ENCODE peak calls at places on chromosomes 12 and 14, in ten cellular contexts. One of them, this sample, is unnamed.

GRCh38 chr12:12883369-12884001 is 7.9 kb upstream of the GPRC5A start:
- DNase-seq in fibroblast of lung: peak; percentile 87
- DNase-seq in HCT116: no peak
- DNase-seq in endothelial cell of umbilical vein: peak; percentile 87
- DNase-seq in H1: no peak
- DNase-seq in neural progenitor cell: no peak
- DNase-seq in HepG2: peak; percentile 77
- DNase-seq in GM23338: no peak
- DNase-seq in hepatocyte: peak; percentile 64
- DNase-seq in mammary epithelial cell: peak; percentile 90
- DNase-seq in this sample: no peak

GRCh38 chr12:32457251-32458025 is 58.1 kb downstream of the FGD4 start:
- DNase-seq in fibroblast of lung: peak; percentile 70
- DNase-seq in HepG2: no peak
- DNase-seq in endothelial cell of umbilical vein: peak; percentile 71
- DNase-seq in HCT116: no peak
- DNase-seq in mammary epithelial cell: no peak
- DNase-seq in H1: no peak
- DNase-seq in hepatocyte: no peak
- DNase-seq in GM23338: no peak
- DNase-seq in neural progenitor cell: no peak
- DNase-seq in this sample: peak; percentile 33

GRCh38 chr14:99387880-99388279 is 92.8 kb downstream of the SETD3 start:
- DNase-seq in HepG2: no peak
- DNase-seq in HCT116: no peak
- DNase-seq in GM23338: no peak
- DNase-seq in endothelial cell of umbilical vein: no peak
- DNase-seq in fibroblast of lung: no peak
- DNase-seq in mammary epithelial cell: no peak
- DNase-seq in neural progenitor cell: no peak
- DNase-seq in H1: no peak
- DNase-seq in hepatocyte: no peak
- DNase-seq in this sample: no peak

GRCh38 chr12:11798856-11799530 is 149.5 kb downstream of the ETV6 start:
- DNase-seq in endothelial cell of umbilical vein: peak; percentile 98
- DNase-seq in hepatocyte: no peak
- DNase-seq in HCT116: no peak
- DNase-seq in neural progenitor cell: no peak
- DNase-seq in GM23338: no peak
- DNase-seq in HepG2: peak; percentile 29
- DNase-seq in H1: no peak
- DNase-seq in mammary epithelial cell: peak; percentile 92
- DNase-seq in fibroblast of lung: peak; percentile 96
- DNase-seq in this sample: peak; percentile 39

GRCh38 chr14:26255213-26255612 is 342.6 kb downstream of the NOVA1 start:
- DNase-seq in hepatocyte: peak; percentile 27
- DNase-seq in endothelial cell of umbilical vein: peak; percentile 8
- DNase-seq in HCT116: no peak
- DNase-seq in GM23338: peak; percentile 52
- DNase-seq in neural progenitor cell: peak; percentile 14
- DNase-seq in mammary epithelial cell: no peak
- DNase-seq in fibroblast of lung: peak; percentile 18
- DNase-seq in H1: no peak
- DNase-seq in HepG2: no peak
- DNase-seq in this sample: no peak

GRCh38 chr14:101506921-101507300 is 54.4 kb upstream of the DIO3 start:
- DNase-seq in mammary epithelial cell: no peak
- DNase-seq in HCT116: no peak
- DNase-seq in neural progenitor cell: no peak
- DNase-seq in GM23338: no peak
- DNase-seq in fibroblast of lung: no peak
- DNase-seq in endothelial cell of umbilical vein: no peak
- DNase-seq in HepG2: no peak
- DNase-seq in H1: no peak
- DNase-seq in hepatocyte: no peak
- DNase-seq in this sample: no peak

GRCh38 chr12:31491819-31492598 is 98.9 kb downstream of the DENND5B start:
- DNase-seq in H1: no peak
- DNase-seq in mammary epithelial cell: peak; percentile 84
- DNase-seq in neural progenitor cell: no peak
- DNase-seq in HCT116: peak; percentile 93
- DNase-seq in hepatocyte: peak; percentile 39
- DNase-seq in HepG2: peak; percentile 31
- DNase-seq in GM23338: peak; percentile 31
- DNase-seq in endothelial cell of umbilical vein: peak; percentile 94
- DNase-seq in fibroblast of lung: peak; percentile 94
- DNase-seq in this sample: no peak

GRCh38 chr14:78254911-78255431 is 84.8 kb downstream of the NRXN3 start:
- DNase-seq in mammary epithelial cell: peak; percentile 43
- DNase-seq in neural progenitor cell: no peak
- DNase-seq in hepatocyte: no peak
- DNase-seq in HCT116: no peak
- DNase-seq in H1: no peak
- DNase-seq in GM23338: no peak
- DNase-seq in fibroblast of lung: peak; percentile 98
- DNase-seq in HepG2: no peak
- DNase-seq in endothelial cell of umbilical vein: no peak
- DNase-seq in this sample: no peak

GRCh38 chr12:49190317-49190716 is 1.4 kb upstream of the TUBA1A start:
- DNase-seq in neural progenitor cell: peak; percentile 68
- DNase-seq in HepG2: no peak
- DNase-seq in H1: no peak
- DNase-seq in mammary epithelial cell: no peak
- DNase-seq in endothelial cell of umbilical vein: no peak
- DNase-seq in GM23338: peak; percentile 38
- DNase-seq in hepatocyte: no peak
- DNase-seq in fibroblast of lung: peak; percentile 30
- DNase-seq in HCT116: no peak
- DNase-seq in this sample: no peak

DNA sequence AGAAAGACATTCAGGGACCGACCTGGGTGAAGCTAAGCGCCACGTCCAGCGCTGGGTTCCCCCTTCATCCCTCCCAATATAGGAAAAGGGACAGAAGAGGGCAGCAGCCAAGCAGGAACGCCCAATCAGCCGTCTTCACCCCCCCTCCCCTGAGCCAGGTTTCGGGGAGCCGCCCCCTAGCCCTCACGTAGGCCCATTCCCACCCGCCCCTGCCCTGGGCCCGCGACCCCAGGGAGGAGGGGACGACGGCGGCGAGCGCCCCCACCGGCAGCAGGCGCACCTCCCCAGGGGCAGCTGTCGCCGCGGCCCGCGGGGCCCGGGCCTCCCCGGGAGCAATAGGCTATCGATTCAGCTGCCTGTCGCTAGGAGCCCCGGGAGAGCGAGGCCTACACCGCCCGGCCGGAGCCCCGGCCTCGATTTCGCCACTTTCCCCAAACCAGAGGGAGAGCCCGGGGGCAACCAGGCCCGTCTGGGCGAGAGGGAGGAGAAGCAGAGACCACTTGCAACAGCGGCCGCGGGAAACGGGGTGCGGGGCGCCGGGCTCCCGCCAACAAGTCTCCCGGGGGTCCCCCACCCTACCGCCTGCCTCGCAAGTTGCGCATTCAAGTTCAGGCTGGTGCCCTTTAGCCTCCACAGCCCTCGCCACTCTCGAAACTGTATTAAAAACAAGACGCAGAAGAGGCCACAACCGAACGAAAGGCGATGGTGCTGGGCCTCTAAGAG is 1.3 kb downstream of the DCAF5 start:
- DNase-seq in HepG2: peak; percentile 55
- DNase-seq in H1: peak; percentile 78
- DNase-seq in fibroblast of lung: peak; percentile 71
- DNase-seq in mammary epithelial cell: peak; percentile 71
- DNase-seq in hepatocyte: peak; percentile 89
- DNase-seq in endothelial cell of umbilical vein: peak; percentile 67
- DNase-seq in HCT116: peak; percentile 48
- DNase-seq in neural progenitor cell: peak; percentile 96
- DNase-seq in GM23338: peak; percentile 89
- DNase-seq in this sample: peak; percentile 85
- TF ChIP-seq CTCF in HepG2: peak; percentile 83
- TF ChIP-seq CTCF in H1: no peak
- TF ChIP-seq CTCF in fibroblast of lung: peak; percentile 23
- TF ChIP-seq CTCF in mammary epithelial cell: peak; percentile 45
- TF ChIP-seq CTCF in hepatocyte: peak; percentile 53
- TF ChIP-seq CTCF in endothelial cell of umbilical vein: peak; percentile 42
- TF ChIP-seq CTCF in HCT116: peak; percentile 32
- TF ChIP-seq CTCF in neural progenitor cell: peak; percentile 75
- TF ChIP-seq CTCF in GM23338: peak; percentile 68
- TF ChIP-seq CTCF in this sample: peak; percentile 70

GRCh38 chr12:75488553-75488952 is 8.0 kb downstream of the GLIPR1 start:
- DNase-seq in neural progenitor cell: peak; percentile 38
- DNase-seq in HepG2: peak; percentile 12
- DNase-seq in hepatocyte: peak; percentile 34
- DNase-seq in HCT116: no peak
- DNase-seq in fibroblast of lung: peak; percentile 45
- DNase-seq in endothelial cell of umbilical vein: no peak
- DNase-seq in mammary epithelial cell: peak; percentile 20
- DNase-seq in H1: no peak
- DNase-seq in GM23338: peak; percentile 65
- DNase-seq in this sample: peak; percentile 36

GRCh38 chr12:75487310-75487709 is 6.8 kb downstream of the GLIPR1 start:
- DNase-seq in mammary epithelial cell: no peak
- DNase-seq in H1: no peak
- DNase-seq in neural progenitor cell: peak; percentile 25
- DNase-seq in HepG2: no peak
- DNase-seq in GM23338: peak; percentile 10
- DNase-seq in hepatocyte: no peak
- DNase-seq in HCT116: no peak
- DNase-seq in fibroblast of lung: no peak
- DNase-seq in endothelial cell of umbilical vein: no peak
- DNase-seq in this sample: no peak

GRCh38 chr12:75489187-75489586 is 8.6 kb downstream of the GLIPR1 start:
- DNase-seq in H1: no peak
- DNase-seq in mammary epithelial cell: no peak
- DNase-seq in hepatocyte: no peak
- DNase-seq in HCT116: no peak
- DNase-seq in HepG2: no peak
- DNase-seq in endothelial cell of umbilical vein: no peak
- DNase-seq in neural progenitor cell: no peak
- DNase-seq in fibroblast of lung: no peak
- DNase-seq in GM23338: no peak
- DNase-seq in this sample: no peak

GRCh38 chr12:75491169-75491568 is 10.6 kb downstream of the GLIPR1 start:
- DNase-seq in fibroblast of lung: no peak
- DNase-seq in mammary epithelial cell: no peak
- DNase-seq in endothelial cell of umbilical vein: no peak
- DNase-seq in GM23338: no peak
- DNase-seq in HCT116: no peak
- DNase-seq in H1: no peak
- DNase-seq in HepG2: peak; percentile 25
- DNase-seq in hepatocyte: no peak
- DNase-seq in neural progenitor cell: no peak
- DNase-seq in this sample: no peak

DNA sequence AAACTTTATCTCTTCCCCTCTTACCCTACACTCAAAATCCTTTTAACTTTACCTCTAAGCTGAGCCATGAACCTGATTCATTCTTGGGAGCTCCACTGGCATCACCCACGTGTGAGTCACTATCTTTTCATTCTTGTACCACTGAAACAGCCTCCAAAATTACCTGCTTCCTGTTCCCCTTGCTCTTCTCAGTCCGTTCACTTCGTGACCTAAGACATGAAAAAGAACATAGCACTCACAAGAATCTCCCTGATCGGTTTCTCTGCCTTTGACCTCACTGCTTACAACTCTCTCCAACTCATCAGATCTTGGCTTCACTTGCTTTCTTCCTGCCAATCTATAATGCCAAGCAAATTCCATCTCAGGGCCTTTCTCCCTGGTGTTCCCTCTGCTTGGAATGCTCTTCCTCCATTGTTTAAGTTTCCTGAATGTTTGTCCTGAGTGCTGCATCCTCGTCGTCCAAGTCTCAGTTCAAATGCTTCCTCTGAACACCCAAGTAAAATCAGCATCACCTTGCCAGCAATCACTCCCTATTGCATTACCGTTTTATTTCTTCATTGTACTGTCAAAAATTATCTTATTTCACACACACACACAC is 9.2 kb downstream of the GLIPR1 start:
- DNase-seq in GM23338: peak; percentile 12
- DNase-seq in endothelial cell of umbilical vein: peak; percentile 52
- DNase-seq in HepG2: no peak
- DNase-seq in H1: no peak
- DNase-seq in neural progenitor cell: no peak
- DNase-seq in hepatocyte: no peak
- DNase-seq in fibroblast of lung: peak; percentile 75
- DNase-seq in mammary epithelial cell: peak; percentile 76
- DNase-seq in HCT116: peak; percentile 62
- DNase-seq in this sample: no peak
- H3K79me2 ChIP-seq in GM23338: no peaks in the 10 kb centered on the region
- H3K79me2 ChIP-seq in endothelial cell of umbilical vein: peaks cover 13% of the 10 kb centered on the region
- H3K79me2 ChIP-seq in HepG2: no peaks in the 10 kb centered on the region
- H3K79me2 ChIP-seq in H1: no peaks in the 10 kb centered on the region
- H3K79me2 ChIP-seq in neural progenitor cell: no peaks in the 10 kb centered on the region
- H3K79me2 ChIP-seq in hepatocyte: no peaks in the 10 kb centered on the region
- H3K79me2 ChIP-seq in fibroblast of lung: peaks cover 22% of the 10 kb centered on the region
- H3K79me2 ChIP-seq in mammary epithelial cell: peaks cover 58% of the 10 kb centered on the region
- H3K79me2 ChIP-seq in HCT116: peaks cover 2% of the 10 kb centered on the region
- H3K79me2 ChIP-seq in this sample: no peaks in the 10 kb centered on the region

DNA sequence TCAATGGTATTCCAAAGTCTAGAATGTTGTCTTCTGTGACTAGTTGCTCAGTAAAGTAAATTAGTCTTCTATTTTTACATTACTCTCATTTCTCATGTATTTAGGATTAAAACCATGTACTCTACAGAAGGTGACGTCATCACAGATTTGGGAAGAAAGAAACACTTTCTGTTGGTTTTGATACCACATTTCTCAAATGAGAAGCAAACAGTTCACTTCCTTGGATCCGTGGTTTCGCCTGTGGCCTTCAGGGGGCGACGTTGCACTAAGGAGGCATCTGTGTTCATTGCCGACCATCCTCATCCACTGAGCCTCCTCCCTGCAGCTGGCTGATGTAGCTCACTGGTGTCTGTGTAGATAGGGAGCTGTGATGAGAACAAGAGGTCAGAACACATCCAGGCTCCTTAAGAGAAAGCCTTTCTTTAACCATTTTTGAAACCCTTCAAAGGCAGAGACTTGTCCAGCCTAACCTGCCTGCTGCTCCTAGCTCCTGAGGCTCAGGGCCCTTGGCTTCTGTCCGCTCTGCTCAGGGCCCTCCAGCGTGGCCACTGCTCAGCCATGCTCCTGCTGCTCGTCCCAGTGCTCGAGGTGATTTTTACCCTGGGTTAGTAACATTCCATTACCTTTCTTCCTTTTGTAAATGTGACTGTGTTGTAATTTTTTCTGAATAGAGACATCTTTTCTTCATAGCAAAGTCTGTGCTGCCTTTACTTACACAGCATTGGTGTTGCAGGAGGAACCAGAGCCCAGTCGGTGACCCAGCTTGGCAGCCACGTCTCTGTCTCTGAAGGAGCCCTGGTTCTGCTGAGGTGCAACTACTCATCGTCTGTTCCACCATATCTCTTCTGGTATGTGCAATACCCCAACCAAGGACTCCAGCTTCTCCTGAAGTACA is 220.6 kb upstream of the OR4E1 start:
- DNase-seq in HepG2: no peak
- DNase-seq in H1: no peak
- DNase-seq in fibroblast of lung: no peak
- DNase-seq in hepatocyte: peak; percentile 12
- DNase-seq in GM23338: peak; percentile 76
- DNase-seq in neural progenitor cell: peak; percentile 52
- DNase-seq in HCT116: no peak
- DNase-seq in endothelial cell of umbilical vein: no peak
- DNase-seq in mammary epithelial cell: no peak
- DNase-seq in this sample: peak; percentile 80
- TF ChIP-seq CTCF in HepG2: peak; percentile 60
- TF ChIP-seq CTCF in H1: peak; percentile 77
- TF ChIP-seq CTCF in fibroblast of lung: no peak
- TF ChIP-seq CTCF in hepatocyte: peak; percentile 17
- TF ChIP-seq CTCF in GM23338: peak; percentile 71
- TF ChIP-seq CTCF in neural progenitor cell: peak; percentile 70
- TF ChIP-seq CTCF in HCT116: peak; percentile 62
- TF ChIP-seq CTCF in endothelial cell of umbilical vein: peak; percentile 62
- TF ChIP-seq CTCF in mammary epithelial cell: peak; percentile 45
- TF ChIP-seq CTCF in this sample: peak; percentile 90

GRCh38 chr12:106106129-106106566 is 32.6 kb downstream of the NUAK1 start:
- DNase-seq in H1: no peak
- DNase-seq in GM23338: no peak
- DNase-seq in fibroblast of lung: peak; percentile 49
- DNase-seq in mammary epithelial cell: no peak
- DNase-seq in endothelial cell of umbilical vein: no peak
- DNase-seq in hepatocyte: no peak
- DNase-seq in HepG2: no peak
- DNase-seq in neural progenitor cell: no peak
- DNase-seq in HCT116: no peak
- DNase-seq in this sample: no peak
- H3K79me2 ChIP-seq in H1: peaks cover 47% of the 10 kb centered on the region
- H3K79me2 ChIP-seq in GM23338: peaks cover 83% of the 10 kb centered on the region
- H3K79me2 ChIP-seq in fibroblast of lung: no peaks in the 10 kb centered on the region
- H3K79me2 ChIP-seq in mammary epithelial cell: peaks cover 38% of the 10 kb centered on the region
- H3K79me2 ChIP-seq in endothelial cell of umbilical vein: peaks cover 7% of the 10 kb centered on the region
- H3K79me2 ChIP-seq in hepatocyte: peaks cover 18% of the 10 kb centered on the region
- H3K79me2 ChIP-seq in HepG2: no peaks in the 10 kb centered on the region
- H3K79me2 ChIP-seq in neural progenitor cell: peaks cover 25% of the 10 kb centered on the region
- H3K79me2 ChIP-seq in HCT116: no peaks in the 10 kb centered on the region
- H3K79me2 ChIP-seq in this sample: no peaks in the 10 kb centered on the region

This sample was measured in OCI-LY7.